ENCODE peak calls at places on chromosome 14, in six cellular contexts. U is H1, Q is HCT116, N is NT2/D1, A is K562, I is GM12878. M is an unnamed sample.

GRCh38 chr14:37874429-37875109 is 279.1 kb downstream of the TTC6 start:
- DNase-seq in Q (peak), A (peak), N (peak), U (peak), I (peak), M (peak)

GRCh38 chr14:96623676-96624484 is 121.7 kb downstream of the PAPOLA start:
- DNase-seq in Q (no peak), A (no peak), I (no peak), U (no peak), N (no peak), M (no peak)

GRCh38 chr14:74491952-74492351 is 1.2 kb downstream of the NPC2 start:
- DNase-seq in I (no peak), Q (no peak), U (no peak), A (no peak), N (no peak), M (peak)

GRCh38 chr14:49497725-49498348 is 88.3 kb downstream of the RPS29 start:
- DNase-seq in Q (peak), A (peak), I (peak), N (peak), U (no peak), M (peak)

GRCh38 chr14:34322940-34323418 is 139.1 kb downstream of the SPTSSA start:
- DNase-seq in Q (peak), A (peak), I (no peak), N (peak), U (peak), M (peak)

GRCh38 chr14:77014004-77014604 is 14.4 kb downstream of the IRF2BPL start:
- DNase-seq in A (no peak), Q (no peak), I (no peak), U (no peak), N (no peak), M (peak)

GRCh38 chr14:54169254-54169924 is 212.8 kb upstream of the BMP4 start:
- DNase-seq in I (no peak), Q (peak), N (no peak), A (no peak), U (no peak), M (no peak)

GRCh38 chr14:37988472-37988871 is 219.2 kb upstream of the SSTR1 start:
- DNase-seq in U (no peak), A (no peak), N (no peak), Q (no peak), I (no peak), M (no peak)

DNA sequence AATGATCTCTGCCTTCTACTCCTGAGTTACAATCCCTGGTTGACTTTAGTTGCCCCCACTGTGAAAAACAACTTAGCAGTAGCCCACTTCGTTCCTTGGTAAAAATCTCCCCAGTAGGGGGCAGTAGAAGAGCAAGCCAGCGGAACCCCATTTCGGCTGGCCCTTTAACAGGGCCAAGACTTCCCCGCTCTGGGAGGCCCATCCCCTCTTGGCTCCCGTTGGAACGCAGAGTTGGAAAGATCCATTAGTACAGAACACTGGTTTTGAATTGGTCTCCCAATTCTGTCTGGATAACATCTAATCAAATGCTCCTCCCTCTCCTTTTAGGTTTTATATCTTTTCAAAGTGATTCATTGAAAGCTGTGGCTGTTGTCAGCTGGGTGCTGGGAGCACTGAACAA is 1133.3 kb downstream of the BCL11B start:
- DNase-seq in A (peak), U (peak), Q (peak), I (no peak), N (peak), M (no peak)
- TF ChIP-seq ZNF274 in A (no peak), U (no peak), Q (no peak), I (no peak), N (no peak), M (no peak)

GRCh38 chr14:68694516-68695235 is 98.2 kb downstream of the ZFP36L1 start:
- DNase-seq in U (no peak), Q (no peak), A (no peak), N (no peak), I (no peak), M (no peak)

GRCh38 chr14:68693926-68694325 is 98.9 kb downstream of the ZFP36L1 start:
- DNase-seq in I (no peak), Q (no peak), A (no peak), U (no peak), N (no peak), M (no peak)

GRCh38 chr14:68696721-68697495 is 96.0 kb downstream of the ZFP36L1 start:
- DNase-seq in N (no peak), A (no peak), U (no peak), I (no peak), Q (no peak), M (no peak)

GRCh38 chr14:68695326-68695768 is 97.5 kb downstream of the ZFP36L1 start:
- DNase-seq in Q (peak), A (no peak), I (peak), N (no peak), U (no peak), M (peak)

DNA sequence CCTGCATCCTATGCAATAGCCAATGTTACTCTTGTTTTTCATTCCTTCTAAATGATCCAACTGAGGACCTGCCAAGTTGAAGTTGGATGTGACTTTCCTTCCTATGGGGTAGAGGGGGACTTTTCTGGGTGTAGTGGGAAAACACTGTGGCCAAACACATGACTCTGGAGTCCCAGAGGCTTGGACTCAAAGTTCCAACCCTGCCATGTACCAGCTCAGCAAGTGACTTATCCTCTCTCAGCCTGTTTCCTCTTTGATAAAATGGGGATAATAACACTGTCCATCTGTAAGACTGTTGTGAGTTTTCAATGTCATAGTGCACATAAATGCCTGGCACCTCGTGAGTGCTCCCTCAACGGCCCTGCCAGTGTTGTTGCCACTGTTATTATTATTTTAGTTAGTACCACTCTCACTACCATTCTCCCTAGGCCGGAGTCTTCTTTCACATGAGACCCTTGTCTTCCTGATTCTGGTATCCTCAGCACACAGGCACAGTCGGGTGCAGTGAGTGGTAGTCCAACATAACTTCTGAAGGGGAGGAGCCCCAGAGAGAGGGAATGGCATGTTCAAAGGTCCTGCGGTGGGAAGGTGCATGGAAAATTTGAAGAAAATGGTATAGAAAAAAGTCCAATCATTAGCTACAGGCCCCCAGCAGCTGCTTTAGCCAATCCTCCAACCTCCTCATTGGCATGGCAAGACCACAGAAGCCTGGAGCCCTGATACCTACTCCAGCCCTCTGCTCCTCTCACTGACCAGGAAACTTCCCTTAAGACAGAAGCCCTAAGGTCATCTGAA is 96.8 kb downstream of the ZFP36L1 start:
- DNase-seq in A (no peak), N (no peak), Q (no peak), I (no peak), U (no peak), M (no peak)
- TF ChIP-seq ZNF274 in A (no peak), N (no peak), Q (no peak), I (no peak), U (no peak), M (no peak)

GRCh38 chr14:100606687-100607610 is 19.7 kb upstream of the BEGAIN start:
- DNase-seq in N (no peak), U (no peak), A (no peak), Q (no peak), I (no peak), M (no peak)
- TF ChIP-seq ZNF274 in N (no peak), U (no peak), A (no peak), Q (no peak), I (no peak), M (no peak)

GRCh38 chr14:106380740-106381139 is 854.4 kb downstream of the TMEM121 start:
- DNase-seq in I (no peak), N (no peak), A (no peak), Q (no peak), U (no peak), M (no peak)

GRCh38 chr14:106377432-106377831 is 851.0 kb downstream of the TMEM121 start:
- DNase-seq in I (no peak), U (no peak), Q (no peak), N (no peak), A (no peak), M (no peak)

GRCh38 chr14:106372870-106373657 is 846.7 kb downstream of the TMEM121 start:
- DNase-seq in I (no peak), A (peak), Q (peak), U (peak), N (peak), M (peak)

DNA sequence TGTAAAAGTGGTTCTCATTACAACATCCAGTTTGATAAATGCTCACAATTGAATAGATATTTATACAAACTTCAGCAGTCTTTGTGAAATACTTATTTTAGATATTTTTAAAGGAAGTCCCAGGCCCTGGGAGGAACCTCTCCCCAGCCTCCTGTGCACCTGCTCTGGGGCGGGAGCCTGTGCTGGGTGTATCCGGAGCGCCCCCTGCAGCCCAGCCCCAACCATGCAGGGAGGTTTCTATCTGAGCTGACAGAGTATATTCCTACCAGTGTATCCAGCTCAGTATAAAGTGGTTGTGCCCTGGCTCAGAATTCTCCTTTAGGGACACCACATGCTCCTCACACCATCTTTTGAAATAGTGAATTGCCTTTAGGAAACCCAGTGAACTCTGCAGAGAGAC is 851.8 kb downstream of the TMEM121 start:
- DNase-seq in N (no peak), U (no peak), Q (no peak), A (peak), I (no peak), M (no peak)
- TF ChIP-seq ZNF274 in N (no peak), U (no peak), Q (no peak), A (no peak), I (no peak), M (no peak)

GRCh38 chr14:101111620-101112290 is 208.2 kb upstream of the RTL1 start:
- DNase-seq in N (no peak), I (no peak), U (peak), Q (no peak), A (no peak), M (no peak)

GRCh38 chr14:101113835-101114725 is 210.6 kb upstream of the RTL1 start:
- DNase-seq in A (no peak), Q (no peak), I (no peak), N (no peak), U (peak), M (no peak)

GRCh38 chr14:101113108-101113612 is 209.6 kb upstream of the RTL1 start:
- DNase-seq in N (no peak), U (peak), Q (no peak), I (no peak), A (no peak), M (no peak)

GRCh38 chr14:101110729-101111619 is 207.5 kb upstream of the RTL1 start:
- DNase-seq in U (peak), Q (no peak), I (no peak), A (no peak), N (no peak), M (no peak)

DNA sequence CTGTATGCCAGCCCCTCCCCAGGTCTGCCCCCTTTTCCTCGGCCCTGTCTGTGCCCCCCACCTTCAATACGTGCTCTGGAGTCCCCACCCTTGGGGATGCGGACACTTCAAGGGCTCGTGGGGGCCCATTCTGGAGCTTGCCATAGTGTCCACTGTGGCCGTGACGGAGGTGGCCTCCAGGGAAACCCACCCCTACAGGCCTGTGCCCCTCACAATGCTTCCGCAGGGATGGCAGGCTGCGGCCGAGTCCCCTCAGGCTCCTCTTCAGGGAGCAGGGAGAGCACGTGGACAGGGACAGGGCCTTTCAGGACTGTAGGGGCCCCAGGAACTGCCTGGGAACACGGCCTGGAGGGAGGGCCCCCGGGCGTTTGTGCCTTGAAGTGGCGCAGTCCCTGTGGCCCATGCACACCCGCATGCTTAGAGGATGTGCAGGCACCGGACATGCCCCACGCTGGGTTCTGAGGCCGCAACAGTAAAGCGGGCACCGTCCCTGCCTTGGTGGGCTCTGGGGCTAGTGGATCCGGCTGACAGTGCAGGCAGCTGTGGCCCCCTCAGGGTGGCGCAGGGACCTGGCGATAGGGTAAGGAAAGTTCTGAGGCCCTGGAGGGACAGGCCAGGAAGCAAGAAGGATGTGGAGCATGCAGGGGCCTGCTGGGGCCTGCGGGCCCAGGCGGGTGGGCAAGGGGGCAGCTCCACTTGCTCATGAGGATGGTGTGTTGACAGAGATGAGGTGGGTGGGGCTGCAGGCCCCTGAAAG is 209.0 kb upstream of the RTL1 start:
- DNase-seq in Q (no peak), U (peak), N (no peak), I (no peak), A (no peak), M (no peak)
- TF ChIP-seq ZNF274 in Q (no peak), U (no peak), N (no peak), I (no peak), A (no peak), M (no peak)

GRCh38 chr14:91975763-91976162 is 28.3 kb upstream of the FBLN5 start:
- DNase-seq in Q (no peak), U (no peak), N (no peak), I (no peak), A (no peak), M (no peak)

GRCh38 chr14:91983571-91983970 is 36.1 kb upstream of the FBLN5 start:
- DNase-seq in Q (no peak), A (no peak), I (no peak), U (no peak), N (no peak), M (no peak)

GRCh38 chr14:91977909-91978308 is 30.4 kb upstream of the FBLN5 start:
- DNase-seq in I (no peak), Q (no peak), A (no peak), U (no peak), N (no peak), M (no peak)

GRCh38 chr14:91985008-91985407 is 37.5 kb upstream of the FBLN5 start:
- DNase-seq in U (no peak), I (no peak), Q (no peak), A (no peak), N (no peak), M (no peak)

DNA sequence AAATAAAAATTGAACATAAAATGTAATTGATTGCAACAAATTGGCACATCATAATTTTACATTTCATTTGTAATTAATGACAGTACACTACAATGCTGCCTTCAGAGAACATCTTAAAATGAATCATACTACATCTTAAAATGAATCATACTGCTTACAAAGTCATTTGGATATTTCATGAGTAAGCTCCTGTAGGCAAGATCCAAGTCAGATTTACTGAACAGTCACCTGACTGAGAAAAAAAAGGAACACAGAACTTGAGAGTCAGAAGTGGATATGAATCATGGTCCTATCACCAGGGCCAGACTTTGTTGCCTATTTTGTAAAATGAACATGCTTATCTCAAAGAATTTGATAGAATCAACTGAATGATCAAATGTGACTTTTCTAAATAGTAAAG is 32.7 kb upstream of the FBLN5 start:
- DNase-seq in Q (peak), A (peak), U (no peak), N (no peak), I (peak), M (no peak)
- TF ChIP-seq ZNF274 in Q (no peak), A (no peak), U (no peak), N (no peak), I (no peak), M (no peak)

M was measured in HepG2.